ENCODE peak calls at places on chromosomes 1 and 21, in five cellular contexts. A, M, Q, U and V are unnamed samples.

GRCh38 chr1:6183520-6183989 is 3.4 kb upstream of the CHD5 start:
- DNase-seq in A (no peak), M (no peak), Q (no peak), U (no peak), V (no peak)

GRCh38 chr1:205945056-205945455 is 1.8 kb upstream of the SLC26A9 start:
- DNase-seq in A (no peak), M (no peak), Q (no peak), U (no peak), V (no peak)

GRCh38 chr1:27149084-27149483 is 5.8 kb downstream of the SLC9A1 start:
- DNase-seq in A (no peak), M (no peak), Q (no peak), U (no peak), V (no peak)

GRCh38 chr1:151860504-151861187 is 7.1 kb upstream of the THEM5 start:
- DNase-seq in A (no peak), M (no peak), Q (no peak), U (no peak), V (no peak)

GRCh38 chr1:156571261-156571958 is 955 bp downstream of the IQGAP3 start:
- DNase-seq in A (no peak), M (no peak), Q (no peak), U (no peak), V (no peak)

GRCh38 chr1:26826261-26827201 is at the start of gene ZDHHC18:
- DNase-seq in A (peak), M (peak), Q (peak), U (peak), V (peak)

GRCh38 chr1:189769448-189769847 is 708.2 kb downstream of the BRINP3 start:
- DNase-seq in A (no peak), M (no peak), Q (no peak), U (no peak), V (no peak)

GRCh38 chr1:167683226-167683625 is 38.6 kb upstream of the MPZL1 start:
- DNase-seq in A (no peak), M (no peak), Q (no peak), U (no peak), V (no peak)

GRCh38 chr21:46171996-46172862 is 12.0 kb downstream of the SPATC1L start:
- DNase-seq in A (no peak), M (no peak), Q (no peak), U (no peak), V (peak)

GRCh38 chr21:33452362-33452761 is 27.4 kb downstream of the TMEM50B start:
- DNase-seq in A (no peak), M (no peak), Q (no peak), U (no peak), V (no peak)

GRCh38 chr1:7265771-7266371 is 480.6 kb downstream of the CAMTA1 start:
- DNase-seq in A (no peak), M (no peak), Q (no peak), U (peak), V (no peak)

GRCh38 chr1:168422203-168422848 is 121.5 kb downstream of the XCL2 start:
- DNase-seq in A (no peak), M (no peak), Q (no peak), U (no peak), V (no peak)

GRCh38 chr1:2835650-2836159 is 34.2 kb upstream of the TTC34 start:
- DNase-seq in A (no peak), M (no peak), Q (no peak), U (no peak), V (no peak)

GRCh38 chr1:110916669-110917306 is 43.8 kb downstream of the CD53 start:
- DNase-seq in A (no peak), M (peak), Q (peak), U (no peak), V (no peak)

GRCh38 chr1:65310078-65310587 is 790 bp downstream of the DNAJC6 start:
- DNase-seq in A (no peak), M (no peak), Q (no peak), U (no peak), V (no peak)